ENCODE peak calls at places on chromosomes 3 and 15, in five cellular contexts. R is mammary epithelial cell, F is testis, C is IMR-90, J is AG09309. I is an unnamed sample.

GRCh38 chr15:39145854-39146253 is 435.0 kb upstream of the THBS1 start:
- DNase-seq in F (no peak), C (peak; percentile 44), R (no peak), J (no peak), I (no peak)

GRCh38 chr3:14565791-14566588 is 25.8 kb upstream of the GRIP2 start:
- DNase-seq in C (peak; percentile 26), F (no peak), R (peak; percentile 47), J (no peak), I (no peak)

GRCh38 chr3:130894873-130895330 is 1.0 kb downstream of the ATP2C1 start:
- DNase-seq in C (peak; percentile 17), J (no peak), R (peak; percentile 19), F (no peak), I (no peak)

GRCh38 chr3:101954946-101955345 is 105.6 kb downstream of the NFKBIZ start:
- DNase-seq in J (no peak), C (no peak), F (no peak), R (no peak), I (no peak)

GRCh38 chr3:30091611-30092135 is 514.7 kb upstream of the TGFBR2 start:
- DNase-seq in F (no peak), J (no peak), R (peak; percentile 16), C (no peak), I (no peak)

GRCh38 chr3:72265250-72265649 is 480.3 kb upstream of the PROK2 start:
- DNase-seq in C (no peak), J (no peak), F (no peak), R (no peak), I (no peak)

GRCh38 chr3:161042023-161042501 is 63.1 kb downstream of the B3GALNT1 start:
- DNase-seq in R (no peak), J (no peak), F (no peak), C (no peak), I (no peak)

GRCh38 chr3:172595648-172596393 is 72.6 kb upstream of the TNFSF10 start:
- DNase-seq in J (peak; percentile 29), C (peak; percentile 40), R (peak; percentile 65), F (peak; percentile 58), I (no peak)

GRCh38 chr3:155325263-155325835 is 31.9 kb upstream of the STRIT1 start:
- DNase-seq in R (no peak), C (no peak), J (no peak), F (no peak), I (no peak)

GRCh38 chr3:33936171-33936920 is 137.9 kb downstream of the PDCD6IP start:
- DNase-seq in R (no peak), F (no peak), J (no peak), C (no peak), I (no peak)

GRCh38 chr15:78909791-78910228 is 35.0 kb downstream of the CTSH start:
- DNase-seq in F (no peak), J (no peak), R (peak; percentile 33), C (peak; percentile 45), I (no peak)

GRCh38 chr3:157255797-157256196 is 95.8 kb upstream of the CCNL1 start:
- DNase-seq in J (no peak), R (no peak), F (no peak), C (no peak), I (no peak)

GRCh38 chr3:112503304-112503972 is 4.2 kb upstream of the BTLA start:
- DNase-seq in C (no peak), R (no peak), J (no peak), F (no peak), I (no peak)

GRCh38 chr3:158700559-158700958 is 28.1 kb upstream of the LXN start:
- DNase-seq in R (no peak), C (no peak), J (no peak), F (no peak), I (no peak)

GRCh38 chr3:24829011-24829581 is 334.4 kb upstream of the THRB start:
- DNase-seq in J (no peak), C (no peak), R (no peak), F (peak; percentile 21), I (no peak)

GRCh38 chr3:161672478-161672877 is 175.9 kb downstream of the OTOL1 start:
- DNase-seq in F (no peak), J (no peak), C (no peak), R (peak; percentile 16), I (no peak)

GRCh38 chr15:31197497-31198414 is 96.2 kb upstream of the TRPM1 start:
- DNase-seq in J (no peak), C (no peak), R (no peak), F (peak; percentile 69), I (no peak)

GRCh38 chr3:78994174-78995027 is 773.4 kb downstream of the ROBO1 start:
- DNase-seq in J (no peak), R (peak; percentile 31), C (peak; percentile 25), F (no peak), I (no peak)

GRCh38 chr15:66016199-66016598 is 146.9 kb downstream of the RAB11A start:
- DNase-seq in C (no peak), J (no peak), R (no peak), F (no peak), I (no peak)

GRCh38 chr15:66014022-66014421 is 144.7 kb downstream of the RAB11A start:
- DNase-seq in C (no peak), R (no peak), F (no peak), J (no peak), I (no peak)

GRCh38 chr15:66017009-66017408 is 147.7 kb downstream of the RAB11A start:
- DNase-seq in C (no peak), F (no peak), J (no peak), R (no peak), I (no peak)

GRCh38 chr15:66018178-66018797 is 149.0 kb downstream of the RAB11A start:
- DNase-seq in C (no peak), J (no peak), F (no peak), R (no peak), I (no peak)

DNA sequence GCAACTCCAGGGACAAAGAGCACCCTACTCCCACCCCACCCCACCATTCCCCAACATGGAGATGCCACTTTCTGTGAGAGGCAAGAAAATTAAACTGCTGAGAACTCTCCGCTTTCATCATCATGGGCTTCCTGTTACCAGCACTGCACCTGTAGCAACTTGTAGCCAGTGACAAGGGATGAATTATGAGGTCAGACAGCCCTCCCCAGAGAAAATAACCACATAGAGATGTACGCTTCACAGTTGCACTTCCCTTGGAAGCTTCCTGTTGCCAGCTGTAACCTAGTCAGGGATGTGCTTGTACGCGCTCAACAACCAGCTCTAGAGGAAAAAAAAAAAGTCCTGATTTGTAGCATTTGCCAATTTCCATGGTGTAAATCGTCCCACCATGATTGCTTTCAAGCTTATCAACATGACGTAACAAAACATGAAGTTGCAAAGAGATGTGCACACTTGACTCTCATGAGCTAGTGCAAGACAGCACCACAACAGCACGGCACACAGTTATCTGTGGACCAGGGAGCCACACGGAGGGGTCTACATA is 145.4 kb downstream of the RAB11A start:
- DNase-seq in C (no peak), F (no peak), J (no peak), R (peak; percentile 14), I (no peak)
- H3K4me3 ChIP-seq in C (no peak overlapping the region), F (no peak overlapping the region), J (no peak overlapping the region), R (no peak overlapping the region), I (no peak overlapping the region)

DNA sequence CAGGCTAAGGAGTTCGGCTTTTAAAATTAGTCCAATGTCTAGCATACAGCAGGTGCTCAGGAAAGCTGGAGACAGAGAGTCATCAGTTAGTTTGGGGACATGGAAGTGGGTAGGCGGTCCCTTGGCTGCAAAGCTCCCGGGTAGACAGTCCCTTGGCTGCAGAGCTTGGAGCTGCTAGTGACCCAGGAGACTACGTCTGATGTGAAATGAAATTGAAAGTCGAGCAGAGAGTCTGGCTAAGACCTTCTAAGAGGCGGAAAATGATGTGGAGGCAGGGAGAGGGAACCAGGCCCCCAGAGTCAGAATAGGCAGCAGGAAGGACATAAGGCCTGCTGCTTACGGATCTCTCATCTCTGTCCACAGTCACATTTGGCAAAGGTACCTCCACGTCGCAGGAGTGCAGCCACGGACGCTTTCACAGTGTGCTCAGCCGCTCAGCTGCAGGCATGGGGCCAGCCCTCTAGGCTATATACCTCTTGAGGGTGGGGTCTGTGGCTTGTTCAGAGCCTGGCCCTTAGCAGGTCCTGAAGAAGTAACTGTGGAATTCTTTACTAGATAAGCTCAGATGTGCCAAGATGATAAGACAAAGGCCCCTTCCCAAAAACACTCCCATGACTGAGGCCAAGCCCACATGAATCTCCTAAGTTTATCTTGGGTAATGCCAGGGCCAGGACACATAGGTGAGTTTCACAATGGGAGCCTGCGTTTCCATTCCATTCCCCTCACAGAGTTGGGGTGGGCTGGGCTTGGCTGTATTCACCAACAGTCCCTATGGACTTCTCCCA is 131.7 kb downstream of the XXYLT1 start:
- DNase-seq in F (no peak), R (no peak), C (no peak), J (no peak), I (no peak)
- H3K4me3 ChIP-seq in F (no peak overlapping the region), R (no peak overlapping the region), C (no peak overlapping the region), J (no peak overlapping the region), I (no peak overlapping the region)

GRCh38 chr3:179948740-179949139 is 88.0 kb downstream of the PEX5L start:
- DNase-seq in J (no peak), C (no peak), R (no peak), F (no peak), I (no peak)
- H3K4me3 ChIP-seq in J (no peak overlapping the region), C (no peak overlapping the region), R (no peak overlapping the region), F (no peak overlapping the region), I (no peak overlapping the region)

GRCh38 chr3:136728918-136729317 is 23.3 kb downstream of the STAG1 start:
- DNase-seq in F (no peak), R (peak; percentile 79), C (peak; percentile 67), J (peak; percentile 68), I (no peak)
- H3K4me3 ChIP-seq in F (no peak overlapping the region), R (peak overlapping the region; percentile 33), C (peak overlapping the region; percentile 22), J (no peak overlapping the region), I (no peak overlapping the region)

GRCh38 chr3:39153977-39154299 is 547 bp upstream of the CSRNP1 start:
- DNase-seq in F (no peak), C (no peak), R (no peak), J (no peak), I (no peak)
- H3K4me3 ChIP-seq in F (peak overlapping the region; percentile 96), C (peak overlapping the region; percentile 36), R (peak overlapping the region; percentile 26), J (peak overlapping the region; percentile 37), I (peak overlapping the region; percentile 94)

DNA sequence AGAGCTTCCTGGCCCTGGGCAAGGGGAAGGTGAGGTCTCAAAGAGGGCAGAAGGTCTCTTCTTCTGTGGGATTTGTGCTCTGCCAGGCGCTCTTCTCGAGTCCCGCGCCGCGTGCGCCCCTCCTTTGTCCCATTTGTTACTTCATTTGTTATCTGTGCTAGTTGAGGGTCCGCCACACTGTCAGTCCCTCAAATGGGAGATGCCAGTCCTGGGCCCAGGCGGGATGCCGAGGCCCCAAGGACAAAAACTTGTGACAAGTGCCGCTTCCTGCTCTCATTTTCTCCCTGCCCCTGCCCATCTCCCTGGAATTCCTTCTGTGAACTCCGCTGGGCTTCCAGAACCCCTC is 1.5 kb downstream of the ST8SIA2 start:
- DNase-seq in C (no peak), R (no peak), J (no peak), F (no peak), I (no peak)
- H3K4me3 ChIP-seq in C (no peak overlapping the region), R (no peak overlapping the region), J (no peak overlapping the region), F (peak overlapping the region; percentile 47), I (no peak overlapping the region)

DNA sequence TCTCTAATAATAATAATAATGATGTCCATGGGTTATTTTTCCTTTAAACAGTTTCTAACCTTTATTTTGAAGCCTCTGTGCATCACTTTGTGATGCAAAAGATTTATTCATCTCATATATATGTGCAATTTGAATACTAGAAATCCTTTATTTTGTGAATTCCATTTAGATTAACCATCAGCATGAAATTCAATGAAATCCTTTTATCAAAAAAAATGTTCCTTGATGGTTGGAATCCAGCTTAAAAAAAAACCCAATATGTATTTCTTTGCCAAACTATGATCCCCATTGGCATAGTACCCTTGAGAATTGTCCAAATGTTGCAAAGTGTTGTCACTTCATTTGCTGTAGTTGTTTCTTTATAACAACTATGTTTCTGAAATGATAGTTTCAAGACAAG is 7.4 kb downstream of the TBC1D23 start:
- DNase-seq in C (peak; percentile 24), J (no peak), F (no peak), R (no peak), I (no peak)
- H3K4me3 ChIP-seq in C (no peak overlapping the region), J (no peak overlapping the region), F (no peak overlapping the region), R (no peak overlapping the region), I (no peak overlapping the region)